ENCODE peak calls at places on chromosomes 2 and 18, in nine cellular contexts. F, G, D, Z, B, N, I, J and L are unnamed samples.

GRCh38 chr2:241940329-241940728 is 70.8 kb downstream of the RTP5 start:
- DNase-seq in I (no peak), B (no peak), N (no peak), Z (no peak), G (peak), D (no peak), J (no peak), F (no peak), L (no peak)

GRCh38 chr2:230881840-230882239 is 17.1 kb downstream of the ITM2C start:
- DNase-seq in G (no peak), J (no peak), B (no peak), Z (no peak), I (no peak), F (no peak), N (no peak), D (no peak), L (no peak)

GRCh38 chr2:84906108-84906899 is 848 bp downstream of the TMSB10 start:
- DNase-seq in D (peak), I (peak), G (peak), B (no peak), N (no peak), Z (no peak), F (peak), J (peak), L (peak)

GRCh38 chr18:8773980-8774379 is 68.6 kb downstream of the MTCL1 start:
- DNase-seq in N (peak), G (no peak), B (no peak), D (no peak), F (no peak), J (no peak), I (no peak), Z (no peak), L (no peak)

GRCh38 chr2:191015229-191015628 is 1.3 kb upstream of the STAT1 start:
- DNase-seq in J (no peak), D (no peak), G (no peak), F (no peak), Z (no peak), I (no peak), B (no peak), N (no peak), L (no peak)

GRCh38 chr2:126785862-126786261 is 112.8 kb upstream of the TEX51 start:
- DNase-seq in I (no peak), Z (no peak), F (no peak), N (no peak), B (no peak), G (no peak), D (no peak), J (no peak), L (no peak)

GRCh38 chr2:167924556-167924955 is 322.8 kb downstream of the STK39 start:
- DNase-seq in J (no peak), B (no peak), Z (no peak), N (no peak), D (no peak), F (no peak), G (no peak), I (no peak), L (no peak)

GRCh38 chr2:37797081-37797480 is 125.6 kb upstream of the CDC42EP3 start:
- DNase-seq in Z (no peak), D (no peak), J (no peak), I (no peak), N (peak), G (no peak), B (peak), F (no peak), L (no peak)

GRCh38 chr2:206230060-206230890 is 44.2 kb upstream of the ZDBF2 start:
- DNase-seq in D (no peak), F (peak), J (no peak), Z (no peak), B (peak), N (no peak), I (no peak), G (peak), L (no peak)

GRCh38 chr2:239160226-239161143 is 240.3 kb downstream of the HDAC4 start:
- DNase-seq in N (peak), D (no peak), F (no peak), J (peak), G (no peak), I (no peak), Z (no peak), B (no peak), L (no peak)

DNA sequence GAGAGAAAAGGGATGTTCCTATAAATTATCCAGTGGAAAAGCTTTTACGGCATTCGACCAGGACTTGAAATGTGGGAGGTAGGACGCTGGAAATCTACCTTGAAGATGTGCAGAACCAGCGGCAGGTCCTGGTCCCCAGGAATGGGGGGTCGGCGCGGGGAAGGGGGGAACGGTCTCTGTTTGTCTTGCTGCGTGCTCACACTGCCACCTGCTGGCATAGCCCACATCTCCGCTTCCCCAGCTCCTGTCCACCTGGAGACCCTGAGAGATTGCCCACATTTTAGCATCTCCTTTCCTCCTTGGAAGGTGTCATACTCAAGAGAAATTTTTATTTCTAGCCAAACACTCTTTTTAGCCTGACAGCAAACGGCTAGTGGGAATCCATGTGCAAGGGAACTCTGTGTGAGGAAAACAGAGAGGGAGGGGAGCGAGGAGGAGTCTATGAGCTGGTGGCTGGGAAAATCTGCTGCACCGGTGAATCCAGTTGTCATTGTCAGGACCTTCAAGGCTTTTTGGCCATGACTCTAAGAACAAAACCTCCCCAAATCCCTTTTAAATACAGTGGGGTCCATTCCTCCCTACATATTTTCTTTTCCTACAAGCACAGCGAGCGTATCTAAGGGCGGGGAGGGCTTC is 348.9 kb upstream of the PKDCC start:
- DNase-seq in N (peak), F (peak), I (peak), G (peak), J (peak), D (peak), Z (no peak), B (peak), L (no peak)
- H3K4me3 ChIP-seq in N (no peak), F (no peak), I (no peak), G (no peak), J (no peak), D (no peak), Z (no peak), B (no peak), L (no peak)

GRCh38 chr2:1742300-1742679 is 2.0 kb downstream of the PXDN start:
- DNase-seq in G (peak), I (no peak), N (peak), D (no peak), F (no peak), J (no peak), B (no peak), Z (no peak), L (no peak)

GRCh38 chr2:1739961-1740713 is 4.2 kb downstream of the PXDN start:
- DNase-seq in B (peak), J (no peak), I (no peak), F (no peak), N (no peak), Z (no peak), G (peak), D (no peak), L (peak)

GRCh38 chr2:1740714-1741584 is 3.4 kb downstream of the PXDN start:
- DNase-seq in D (no peak), Z (no peak), B (no peak), I (no peak), J (no peak), G (peak), F (no peak), N (no peak), L (no peak)

GRCh38 chr2:1742680-1743395 is 1.5 kb downstream of the PXDN start:
- DNase-seq in N (peak), I (no peak), D (peak), B (peak), Z (peak), J (peak), G (peak), F (peak), L (peak)

GRCh38 chr2:1741851-1742250 is 2.5 kb downstream of the PXDN start:
- DNase-seq in I (no peak), N (no peak), F (no peak), B (no peak), Z (no peak), D (no peak), G (peak), J (no peak), L (no peak)
- H3K4me3 ChIP-seq in I (no peak), N (peak), F (peak), B (peak), Z (peak), D (no peak), G (no peak), J (peak), L (no peak)

GRCh38 chr2:62266433-62267038 is 70.6 kb downstream of the B3GNT2 start:
- DNase-seq in D (no peak), Z (peak), I (no peak), G (peak), N (peak), F (peak), B (peak), J (no peak), L (no peak)
- H3K4me3 ChIP-seq in D (no peak), Z (no peak), I (no peak), G (no peak), N (no peak), F (no peak), B (no peak), J (no peak), L (no peak)

GRCh38 chr2:85994421-85994777 is 105.6 kb upstream of the ST3GAL5 start:
- DNase-seq in B (no peak), D (no peak), N (no peak), Z (no peak), J (no peak), I (no peak), F (no peak), G (no peak), L (no peak)
- H3K4me3 ChIP-seq in B (no peak), D (no peak), N (no peak), Z (no peak), J (peak), I (no peak), F (no peak), G (no peak), L (no peak)